ENCODE peak calls at places on chromosomes 12 and 14, in ten cellular contexts. S is hypothalamus, W is progenitor cell of endocrine pancreas, E is ovary, H is Kasumi-1, X is NAMALWA, T is Ammon's horn, Y is caudate nucleus, Z is CMK, A is fibroblast of gingiva. O is an unnamed sample.

GRCh38 chr14:79834856-79835255 is 376.4 kb downstream of the DIO2 start:
- DNase-seq in S (no peak), W (no peak), E (no peak), H (no peak), X (no peak), T (no peak), Y (no peak), Z (no peak), A (no peak), O (no peak)

GRCh38 chr14:85516239-85517112 is 13.5 kb upstream of the FLRT2 start:
- DNase-seq in S (no peak), W (no peak), E (no peak), H (peak), X (no peak), T (no peak), Y (no peak), Z (no peak), A (peak), O (no peak)

GRCh38 chr12:52865090-52865944 is 16.5 kb upstream of the KRT78 start:
- DNase-seq in S (no peak), W (peak), E (peak), H (peak), X (peak), T (peak), Y (no peak), Z (no peak), A (peak), O (peak)

GRCh38 chr12:5173511-5174011 is 129.9 kb downstream of the KCNA5 start:
- DNase-seq in S (no peak), W (no peak), E (no peak), H (no peak), X (no peak), T (no peak), Y (no peak), Z (no peak), A (no peak), O (no peak)

GRCh38 chr12:41795910-41796309 is 348.8 kb downstream of the GXYLT1 start:
- DNase-seq in S (no peak), W (no peak), E (no peak), H (no peak), X (no peak), T (peak), Y (no peak), Z (no peak), A (no peak), O (no peak)

GRCh38 chr14:93269341-93270068 is 62.4 kb downstream of the UBR7 start:
- DNase-seq in S (peak), W (no peak), E (no peak), H (no peak), X (no peak), T (peak), Y (no peak), Z (no peak), A (peak), O (no peak)

GRCh38 chr12:76519538-76519937 is 40.0 kb downstream of the OSBPL8 start:
- DNase-seq in S (no peak), W (no peak), E (no peak), H (peak), X (no peak), T (no peak), Y (no peak), Z (peak), A (no peak), O (no peak)

GRCh38 chr12:80509781-80510556 is 65.9 kb downstream of the PTPRQ start:
- DNase-seq in S (no peak), W (no peak), E (no peak), H (no peak), X (no peak), T (no peak), Y (no peak), Z (no peak), A (peak), O (no peak)

GRCh38 chr12:30782316-30783173 is 27.8 kb upstream of the CAPRIN2 start:
- DNase-seq in S (no peak), W (no peak), E (no peak), H (no peak), X (no peak), T (no peak), Y (no peak), Z (no peak), A (no peak), O (peak)

GRCh38 chr12:53564276-53564675 is 57.0 kb upstream of the NPFF start:
- DNase-seq in S (no peak), W (no peak), E (no peak), H (peak), X (no peak), T (no peak), Y (no peak), Z (no peak), A (no peak), O (no peak)

GRCh38 chr12:130462558-130462924 is 124.9 kb downstream of the PIWIL1 start:
- DNase-seq in S (no peak), W (no peak), E (no peak), H (no peak), X (no peak), T (no peak), Y (no peak), Z (no peak), A (no peak), O (peak)

GRCh38 chr12:113165521-113166450 is 16.3 kb downstream of the CFAP73 start:
- DNase-seq in S (no peak), W (no peak), E (no peak), H (no peak), X (no peak), T (no peak), Y (no peak), Z (no peak), A (no peak), O (no peak)

GRCh38 chr12:71046215-71046614 is 111.6 kb downstream of the TSPAN8 start:
- DNase-seq in S (no peak), W (no peak), E (no peak), H (no peak), X (no peak), T (no peak), Y (no peak), Z (no peak), A (peak), O (no peak)

GRCh38 chr12:56257491-56258067 is 605 bp downstream of the ANKRD52 start:
- DNase-seq in S (no peak), W (no peak), E (no peak), H (no peak), X (no peak), T (no peak), Y (no peak), Z (no peak), A (no peak), O (no peak)

GRCh38 chr12:52539024-52539820 is 13.7 kb downstream of the KRT71 start:
- DNase-seq in S (no peak), W (no peak), E (no peak), H (no peak), X (no peak), T (no peak), Y (no peak), Z (no peak), A (peak), O (no peak)

GRCh38 chr12:9687228-9687627 is 17.7 kb downstream of the CLEC2D start:
- DNase-seq in S (no peak), W (no peak), E (no peak), H (no peak), X (no peak), T (no peak), Y (no peak), Z (no peak), A (peak), O (no peak)

GRCh38 chr12:90816353-90817089 is 138.5 kb downstream of the CCER1 start:
- DNase-seq in S (no peak), W (no peak), E (no peak), H (no peak), X (no peak), T (no peak), Y (no peak), Z (no peak), A (no peak), O (no peak)

GRCh38 chr12:2248087-2248900 is 195.5 kb downstream of the CACNA1C start:
- DNase-seq in S (no peak), W (no peak), E (no peak), H (no peak), X (peak), T (no peak), Y (no peak), Z (no peak), A (peak), O (no peak)

GRCh38 chr14:92712654-92713051 is 35.8 kb downstream of the LGMN start:
- DNase-seq in S (no peak), W (no peak), E (no peak), H (no peak), X (no peak), T (no peak), Y (no peak), Z (no peak), A (no peak), O (no peak)

GRCh38 chr14:103597623-103598372 is 31.2 kb upstream of the KLC1 start:
- DNase-seq in S (no peak), W (no peak), E (no peak), H (no peak), X (no peak), T (peak), Y (no peak), Z (no peak), A (peak), O (peak)

GRCh38 chr12:119061208-119061796 is 80.0 kb downstream of the SRRM4 start:
- DNase-seq in S (no peak), W (peak), E (peak), H (no peak), X (peak), T (peak), Y (no peak), Z (no peak), A (no peak), O (peak)

GRCh38 chr12:89162704-89163261 is 189.5 kb downstream of the DUSP6 start:
- DNase-seq in S (no peak), W (no peak), E (no peak), H (peak), X (peak), T (peak), Y (no peak), Z (no peak), A (peak), O (peak)

GRCh38 chr12:131736807-131737484 is 26.1 kb downstream of the SFSWAP start:
- DNase-seq in S (no peak), W (no peak), E (no peak), H (no peak), X (no peak), T (no peak), Y (no peak), Z (no peak), A (no peak), O (no peak)

GRCh38 chr12:6201199-6201608 is 1.0 kb downstream of the CD9 start:
- DNase-seq in S (no peak), W (no peak), E (no peak), H (no peak), X (no peak), T (peak), Y (no peak), Z (no peak), A (no peak), O (peak)

GRCh38 chr12:51866324-51866723 is 17.8 kb upstream of the FIGNL2 start:
- DNase-seq in S (no peak), W (no peak), E (no peak), H (no peak), X (no peak), T (no peak), Y (no peak), Z (no peak), A (no peak), O (no peak)

GRCh38 chr12:109497675-109498074 is 20.2 kb downstream of the UBE3B start:
- DNase-seq in S (no peak), W (no peak), E (no peak), H (no peak), X (no peak), T (no peak), Y (no peak), Z (no peak), A (no peak), O (no peak)

GRCh38 chr14:21723431-21724045 is 49.9 kb upstream of the OR4E1 start:
- DNase-seq in S (no peak), W (no peak), E (no peak), H (peak), X (peak), T (no peak), Y (no peak), Z (no peak), A (no peak), O (no peak)

GRCh38 chr12:40907115-40907521 is 214.9 kb downstream of the CNTN1 start:
- DNase-seq in S (no peak), W (no peak), E (no peak), H (no peak), X (no peak), T (no peak), Y (no peak), Z (no peak), A (no peak), O (no peak)

GRCh38 chr12:47226199-47226598 is 146.4 kb upstream of the AMIGO2 start:
- DNase-seq in S (no peak), W (no peak), E (no peak), H (no peak), X (no peak), T (no peak), Y (no peak), Z (no peak), A (no peak), O (no peak)

GRCh38 chr12:88944403-88944802 is 364.1 kb upstream of the KITLG start:
- DNase-seq in S (no peak), W (no peak), E (no peak), H (no peak), X (no peak), T (no peak), Y (no peak), Z (no peak), A (no peak), O (no peak)

GRCh38 chr12:77337327-77337726 is 272.0 kb upstream of the E2F7 start:
- DNase-seq in S (no peak), W (no peak), E (no peak), H (no peak), X (no peak), T (no peak), Y (no peak), Z (no peak), A (no peak), O (no peak)

GRCh38 chr12:46133751-46134150 is 135.1 kb downstream of the SLC38A1 start:
- DNase-seq in S (no peak), W (no peak), E (no peak), H (no peak), X (no peak), T (no peak), Y (no peak), Z (no peak), A (peak), O (no peak)

GRCh38 chr12:93198086-93198485 is 179.6 kb upstream of the NUDT4 start:
- DNase-seq in S (no peak), W (no peak), E (no peak), H (no peak), X (no peak), T (no peak), Y (no peak), Z (no peak), A (peak), O (no peak)

GRCh38 chr12:13980548-13981295 is 680 bp downstream of the GRIN2B start:
- DNase-seq in S (no peak), W (peak), E (peak), H (no peak), X (no peak), T (peak), Y (no peak), Z (no peak), A (no peak), O (peak)

GRCh38 chr12:46717848-46718247 is 107.9 kb downstream of the SLC38A4 start:
- DNase-seq in S (no peak), W (no peak), E (no peak), H (no peak), X (no peak), T (no peak), Y (no peak), Z (no peak), A (no peak), O (no peak)

GRCh38 chr12:56591961-56592360 is 38.2 kb downstream of the BAZ2A start:
- DNase-seq in S (no peak), W (no peak), E (no peak), H (no peak), X (no peak), T (peak), Y (no peak), Z (no peak), A (peak), O (no peak)

GRCh38 chr14:104968541-104969401 is 9.4 kb downstream of the AHNAK2 start:
- DNase-seq in S (no peak), W (no peak), E (peak), H (no peak), X (peak), T (no peak), Y (no peak), Z (no peak), A (peak), O (peak)

GRCh38 chr14:104530651-104531050 is 48.9 kb upstream of the C14orf180 start:
- DNase-seq in S (no peak), W (no peak), E (no peak), H (no peak), X (no peak), T (no peak), Y (no peak), Z (no peak), A (no peak), O (no peak)

GRCh38 chr12:46649433-46649832 is 176.4 kb downstream of the SLC38A4 start:
- DNase-seq in S (no peak), W (no peak), E (no peak), H (no peak), X (no peak), T (no peak), Y (no peak), Z (no peak), A (no peak), O (no peak)

O was measured in right cardiac atrium.